ENCODE peak calls at places on chromosomes 6 and 20, in six cellular contexts. Q is hypothalamus; C is AG04449; Z is psoas muscle; F is CD4-positive, alpha-beta T cell; O is T1000. E is an unnamed sample.

GRCh38 chr6:146997062-146997461 is 207.2 kb upstream of the STXBP5 start:
- DNase-seq in Q (no peak), C (no peak), Z (no peak), F (no peak), O (no peak), E (no peak)

GRCh38 chr6:75493400-75494064 is at the start of gene FILIP1:
- DNase-seq in Q (no peak), C (no peak), Z (peak), F (no peak), O (no peak), E (no peak)

GRCh38 chr6:133062077-133062476 is 179.1 kb upstream of the EYA4 start:
- DNase-seq in Q (no peak), C (no peak), Z (no peak), F (no peak), O (no peak), E (no peak)

GRCh38 chr6:89950879-89951391 is 56.7 kb downstream of the GJA10 start:
- DNase-seq in Q (no peak), C (no peak), Z (peak), F (no peak), O (no peak), E (no peak)

GRCh38 chr6:19851273-19852089 is 14.3 kb downstream of the ID4 start:
- DNase-seq in Q (no peak), C (peak), Z (no peak), F (no peak), O (no peak), E (no peak)

GRCh38 chr6:10412948-10413849 is 1.7 kb downstream of the TFAP2A start:
- DNase-seq in Q (no peak), C (no peak), Z (no peak), F (no peak), O (no peak), E (no peak)

GRCh38 chr20:44849712-44850111 is 35.8 kb upstream of the YWHAB start:
- DNase-seq in Q (no peak), C (no peak), Z (no peak), F (no peak), O (no peak), E (no peak)

GRCh38 chr20:64049887-64050260 is 435 bp upstream of the SOX18 start:
- DNase-seq in Q (no peak), C (no peak), Z (no peak), F (no peak), O (no peak), E (no peak)

GRCh38 chr6:142879527-142879926 is 65.4 kb downstream of the HIVEP2 start:
- DNase-seq in Q (no peak), C (no peak), Z (no peak), F (no peak), O (no peak), E (no peak)

GRCh38 chr6:85126448-85127178 is 323.3 kb upstream of the NT5E start:
- DNase-seq in Q (no peak), C (no peak), Z (peak), F (no peak), O (peak), E (no peak)

GRCh38 chr20:5080384-5080877 is 39.3 kb downstream of the PCNA start:
- DNase-seq in Q (peak), C (no peak), Z (peak), F (no peak), O (no peak), E (peak)

GRCh38 chr6:15689586-15690450 is 27.0 kb upstream of the DTNBP1 start:
- DNase-seq in Q (no peak), C (no peak), Z (no peak), F (no peak), O (no peak), E (no peak)

GRCh38 chr20:44832724-44833123 is 22.4 kb upstream of the RIMS4 start:
- DNase-seq in Q (peak), C (no peak), Z (no peak), F (no peak), O (no peak), E (no peak)

GRCh38 chr20:10671850-10672578 is 1.8 kb downstream of the JAG1 start:
- DNase-seq in Q (no peak), C (no peak), Z (peak), F (no peak), O (no peak), E (no peak)

GRCh38 chr20:48940170-48940569 is 18.7 kb downstream of the ARFGEF2 start:
- DNase-seq in Q (no peak), C (no peak), Z (no peak), F (no peak), O (no peak), E (no peak)

GRCh38 chr6:21665436-21666199 is 72.1 kb downstream of the SOX4 start:
- DNase-seq in Q (no peak), C (no peak), Z (no peak), F (no peak), O (no peak), E (no peak)

GRCh38 chr20:6388666-6389197 is 265.9 kb upstream of the FERMT1 start:
- DNase-seq in Q (no peak), C (no peak), Z (no peak), F (no peak), O (peak), E (no peak)

E was measured in memory B cell.